ENCODE peak calls at places on chromosomes 1 and 21, in seven cellular contexts. One of them, this sample, is unnamed.

GRCh38 chr1:53956308-53957168 is 10.4 kb downstream of the LRRC42 start:
- DNase-seq in naive thymus-derived CD8-positive, alpha-beta T cell: no peak
- DNase-seq in GM10248: no peak
- DNase-seq in neuronal stem cell: no peak
- DNase-seq in activated CD4-positive, alpha-beta T cell treated with anti-CD3 and anti-CD28 coated beads, Interleukin-2, amount 50 U/mL, for 4 hours: no peak
- DNase-seq in osteoblast: no peak
- DNase-seq in spleen: no peak
- DNase-seq in this sample: no peak

GRCh38 chr21:33025106-33025470 is 647 bp upstream of the OLIG2 start:
- DNase-seq in naive thymus-derived CD8-positive, alpha-beta T cell: no peak
- DNase-seq in osteoblast: peak
- DNase-seq in neuronal stem cell: no peak
- DNase-seq in GM10248: peak
- DNase-seq in spleen: no peak
- DNase-seq in activated CD4-positive, alpha-beta T cell treated with anti-CD3 and anti-CD28 coated beads, Interleukin-2, amount 50 U/mL, for 4 hours: no peak
- DNase-seq in this sample: no peak

GRCh38 chr21:45461806-45462341 is 56.9 kb downstream of the COL18A1 start:
- DNase-seq in osteoblast: no peak
- DNase-seq in spleen: no peak
- DNase-seq in neuronal stem cell: no peak
- DNase-seq in activated CD4-positive, alpha-beta T cell treated with anti-CD3 and anti-CD28 coated beads, Interleukin-2, amount 50 U/mL, for 4 hours: no peak
- DNase-seq in naive thymus-derived CD8-positive, alpha-beta T cell: no peak
- DNase-seq in GM10248: no peak
- DNase-seq in this sample: no peak

GRCh38 chr1:43073490-43074230 is 98.4 kb downstream of the EBNA1BP2 start:
- DNase-seq in activated CD4-positive, alpha-beta T cell treated with anti-CD3 and anti-CD28 coated beads, Interleukin-2, amount 50 U/mL, for 4 hours: peak
- DNase-seq in neuronal stem cell: peak
- DNase-seq in spleen: peak
- DNase-seq in osteoblast: peak
- DNase-seq in naive thymus-derived CD8-positive, alpha-beta T cell: peak
- DNase-seq in GM10248: peak
- DNase-seq in this sample: peak

GRCh38 chr1:224432141-224432540 is 2.5 kb downstream of the WDR26 start:
- DNase-seq in neuronal stem cell: no peak
- DNase-seq in osteoblast: peak
- DNase-seq in spleen: no peak
- DNase-seq in naive thymus-derived CD8-positive, alpha-beta T cell: no peak
- DNase-seq in activated CD4-positive, alpha-beta T cell treated with anti-CD3 and anti-CD28 coated beads, Interleukin-2, amount 50 U/mL, for 4 hours: no peak
- DNase-seq in GM10248: no peak
- DNase-seq in this sample: no peak

GRCh38 chr1:170634293-170634692 is 29.6 kb upstream of the PRRX1 start:
- DNase-seq in activated CD4-positive, alpha-beta T cell treated with anti-CD3 and anti-CD28 coated beads, Interleukin-2, amount 50 U/mL, for 4 hours: no peak
- DNase-seq in spleen: no peak
- DNase-seq in GM10248: no peak
- DNase-seq in naive thymus-derived CD8-positive, alpha-beta T cell: no peak
- DNase-seq in osteoblast: no peak
- DNase-seq in neuronal stem cell: no peak
- DNase-seq in this sample: no peak

GRCh38 chr1:98660941-98661543 is 479 bp upstream of the SNX7 start:
- DNase-seq in naive thymus-derived CD8-positive, alpha-beta T cell: no peak
- DNase-seq in osteoblast: peak
- DNase-seq in neuronal stem cell: no peak
- DNase-seq in GM10248: no peak
- DNase-seq in activated CD4-positive, alpha-beta T cell treated with anti-CD3 and anti-CD28 coated beads, Interleukin-2, amount 50 U/mL, for 4 hours: no peak
- DNase-seq in spleen: no peak
- DNase-seq in this sample: no peak

GRCh38 chr1:84508510-84508909 is 2.1 kb upstream of the GNG5 start:
- DNase-seq in spleen: no peak
- DNase-seq in neuronal stem cell: no peak
- DNase-seq in naive thymus-derived CD8-positive, alpha-beta T cell: no peak
- DNase-seq in GM10248: no peak
- DNase-seq in osteoblast: no peak
- DNase-seq in activated CD4-positive, alpha-beta T cell treated with anti-CD3 and anti-CD28 coated beads, Interleukin-2, amount 50 U/mL, for 4 hours: no peak
- DNase-seq in this sample: no peak

GRCh38 chr1:182460550-182460951 is 10.6 kb downstream of the RGSL1 start:
- DNase-seq in spleen: no peak
- DNase-seq in activated CD4-positive, alpha-beta T cell treated with anti-CD3 and anti-CD28 coated beads, Interleukin-2, amount 50 U/mL, for 4 hours: no peak
- DNase-seq in osteoblast: no peak
- DNase-seq in neuronal stem cell: no peak
- DNase-seq in GM10248: no peak
- DNase-seq in naive thymus-derived CD8-positive, alpha-beta T cell: no peak
- DNase-seq in this sample: no peak

GRCh38 chr1:226135059-226135651 is 51.4 kb downstream of the ACBD3 start:
- DNase-seq in activated CD4-positive, alpha-beta T cell treated with anti-CD3 and anti-CD28 coated beads, Interleukin-2, amount 50 U/mL, for 4 hours: no peak
- DNase-seq in naive thymus-derived CD8-positive, alpha-beta T cell: no peak
- DNase-seq in GM10248: no peak
- DNase-seq in osteoblast: peak
- DNase-seq in neuronal stem cell: no peak
- DNase-seq in spleen: peak
- DNase-seq in this sample: peak

GRCh38 chr1:58755468-58755872 is 28.4 kb downstream of the JUN start:
- DNase-seq in naive thymus-derived CD8-positive, alpha-beta T cell: peak
- DNase-seq in GM10248: peak
- DNase-seq in osteoblast: peak
- DNase-seq in activated CD4-positive, alpha-beta T cell treated with anti-CD3 and anti-CD28 coated beads, Interleukin-2, amount 50 U/mL, for 4 hours: peak
- DNase-seq in spleen: no peak
- DNase-seq in neuronal stem cell: no peak
- DNase-seq in this sample: peak

GRCh38 chr21:44867999-44868700 is 5.3 kb downstream of the PTTG1IP start:
- DNase-seq in neuronal stem cell: no peak
- DNase-seq in spleen: no peak
- DNase-seq in activated CD4-positive, alpha-beta T cell treated with anti-CD3 and anti-CD28 coated beads, Interleukin-2, amount 50 U/mL, for 4 hours: peak
- DNase-seq in GM10248: no peak
- DNase-seq in osteoblast: peak
- DNase-seq in naive thymus-derived CD8-positive, alpha-beta T cell: peak
- DNase-seq in this sample: no peak

GRCh38 chr1:117615474-117615873 is 9.6 kb downstream of the TENT5C start:
- DNase-seq in neuronal stem cell: no peak
- DNase-seq in naive thymus-derived CD8-positive, alpha-beta T cell: peak
- DNase-seq in GM10248: no peak
- DNase-seq in spleen: peak
- DNase-seq in osteoblast: no peak
- DNase-seq in activated CD4-positive, alpha-beta T cell treated with anti-CD3 and anti-CD28 coated beads, Interleukin-2, amount 50 U/mL, for 4 hours: no peak
- DNase-seq in this sample: no peak

GRCh38 chr21:46483300-46484295 is 24.9 kb downstream of the DIP2A start:
- DNase-seq in naive thymus-derived CD8-positive, alpha-beta T cell: no peak
- DNase-seq in GM10248: no peak
- DNase-seq in neuronal stem cell: no peak
- DNase-seq in osteoblast: no peak
- DNase-seq in spleen: no peak
- DNase-seq in activated CD4-positive, alpha-beta T cell treated with anti-CD3 and anti-CD28 coated beads, Interleukin-2, amount 50 U/mL, for 4 hours: no peak
- DNase-seq in this sample: no peak

GRCh38 chr1:9009438-9010366 is 16.5 kb downstream of the SLC2A7 start:
- DNase-seq in osteoblast: peak
- DNase-seq in neuronal stem cell: no peak
- DNase-seq in naive thymus-derived CD8-positive, alpha-beta T cell: peak
- DNase-seq in GM10248: peak
- DNase-seq in spleen: peak
- DNase-seq in activated CD4-positive, alpha-beta T cell treated with anti-CD3 and anti-CD28 coated beads, Interleukin-2, amount 50 U/mL, for 4 hours: no peak
- DNase-seq in this sample: no peak

GRCh38 chr21:43352568-43353281 is 74.2 kb downstream of the SIK1 start:
- DNase-seq in osteoblast: no peak
- DNase-seq in neuronal stem cell: no peak
- DNase-seq in GM10248: peak
- DNase-seq in activated CD4-positive, alpha-beta T cell treated with anti-CD3 and anti-CD28 coated beads, Interleukin-2, amount 50 U/mL, for 4 hours: no peak
- DNase-seq in spleen: no peak
- DNase-seq in naive thymus-derived CD8-positive, alpha-beta T cell: no peak
- DNase-seq in this sample: no peak

GRCh38 chr1:37034301-37035013 is at the start of gene GRIK3:
- DNase-seq in osteoblast: no peak
- DNase-seq in GM10248: no peak
- DNase-seq in neuronal stem cell: no peak
- DNase-seq in activated CD4-positive, alpha-beta T cell treated with anti-CD3 and anti-CD28 coated beads, Interleukin-2, amount 50 U/mL, for 4 hours: no peak
- DNase-seq in spleen: no peak
- DNase-seq in naive thymus-derived CD8-positive, alpha-beta T cell: no peak
- DNase-seq in this sample: no peak

This sample was measured in DMS 273 treated with DMSO at 0.1 percent for 48 hours.